ENCODE peak calls at places on chromosomes 13 and 19, in nine cellular contexts. K is brain microvascular endothelial cell; Q is AG09319; P is GF-D8; Z is endothelial cell; M is activated naive CD4-positive, alpha-beta T cell treated with anti-CD3 and anti-CD28 coated beads, Interleukin-2, amount 50 U/mL, for 72 hours; U is activated CD4-positive, alpha-beta T cell treated with anti-CD3 and anti-CD28 coated beads, Interleukin-2, amount 50 U/mL, for 24 hours; Y is stimulated activated CD4-positive, alpha-beta T cell treated with anti-CD3 and anti-CD28 coated beads, Interleukin-1b, Interleukin-23, amount 100 ng/mL, for 1 hour; L is Ammon's horn. A is an unnamed sample.

GRCh38 chr13:92317066-92317465 is 909.5 kb upstream of the GPC6 start:
- DNase-seq in L (no peak), P (no peak), M (no peak), U (no peak), Q (no peak), Y (no peak), K (peak), Z (no peak), A (no peak)

GRCh38 chr13:23541221-23541620 is 29.0 kb upstream of the TNFRSF19 start:
- DNase-seq in K (no peak), U (no peak), P (no peak), Y (no peak), Z (no peak), M (no peak), Q (no peak), L (no peak), A (no peak)

GRCh38 chr19:6005321-6006069 is 27.6 kb upstream of the RANBP3 start:
- DNase-seq in M (no peak), Q (no peak), Y (no peak), L (no peak), U (no peak), K (no peak), Z (no peak), P (no peak), A (no peak)

GRCh38 chr19:38277549-38277948 is 13.2 kb downstream of the SPINT2 start:
- DNase-seq in Y (no peak), M (no peak), Q (peak), P (no peak), Z (no peak), L (no peak), U (no peak), K (no peak), A (no peak)

GRCh38 chr19:3978145-3978544 is 7.1 kb downstream of the EEF2 start:
- DNase-seq in Q (no peak), P (no peak), K (no peak), Y (no peak), U (no peak), M (no peak), Z (no peak), L (no peak), A (no peak)

GRCh38 chr13:79534596-79534995 is 53.6 kb downstream of the NDFIP2 start:
- DNase-seq in K (no peak), L (no peak), Q (no peak), Y (no peak), U (no peak), P (no peak), M (no peak), Z (no peak), A (no peak)

GRCh38 chr19:14954071-14954655 is 12.9 kb downstream of the OR7C2 start:
- DNase-seq in K (no peak), Q (no peak), Y (no peak), M (no peak), U (no peak), Z (no peak), P (no peak), L (no peak), A (no peak)

GRCh38 chr13:97125051-97125809 is 96.9 kb upstream of the MBNL2 start:
- DNase-seq in K (peak), L (peak), Y (no peak), Z (no peak), P (no peak), U (no peak), M (no peak), Q (peak), A (no peak)

GRCh38 chr19:29841559-29842367 is 30.0 kb downstream of the CCNE1 start:
- DNase-seq in M (no peak), L (peak), Y (no peak), K (peak), Z (no peak), Q (no peak), P (no peak), U (no peak), A (peak)

GRCh38 chr13:94674609-94675348 is 37.6 kb downstream of the SOX21 start:
- DNase-seq in Y (peak), L (peak), Q (peak), K (peak), Z (peak), M (no peak), U (peak), P (no peak), A (peak)

GRCh38 chr19:31499826-31500539 is 150.7 kb upstream of the TSHZ3 start:
- DNase-seq in U (no peak), P (no peak), Q (no peak), Y (no peak), M (no peak), K (no peak), Z (no peak), L (no peak), A (no peak)

GRCh38 chr19:47228168-47228936 is 2.6 kb downstream of the BBC3 start:
- DNase-seq in K (no peak), M (peak), P (no peak), U (no peak), Q (no peak), Y (no peak), Z (no peak), L (no peak), A (peak)

GRCh38 chr13:84524586-84524985 is 642.3 kb upstream of the SLITRK1 start:
- DNase-seq in K (no peak), U (no peak), M (no peak), Q (no peak), L (no peak), Z (no peak), P (no peak), Y (no peak), A (no peak)

GRCh38 chr13:72180253-72180952 is 313.4 kb upstream of the DACH1 start:
- DNase-seq in P (no peak), U (no peak), M (no peak), Q (no peak), K (peak), L (no peak), Y (no peak), Z (no peak), A (no peak)

GRCh38 chr13:76000131-76000530 is 364.0 kb downstream of the LMO7 start:
- DNase-seq in Q (no peak), Y (no peak), K (no peak), Z (no peak), L (no peak), M (no peak), U (no peak), P (peak), A (no peak)

GRCh38 chr13:87122551-87122950 is 548.6 kb upstream of the SLITRK5 start:
- DNase-seq in Y (no peak), M (no peak), P (no peak), K (peak), Z (no peak), L (no peak), Q (no peak), U (no peak), A (peak)

GRCh38 chr13:93948523-93948922 is 531.0 kb downstream of the DCT start:
- DNase-seq in K (no peak), Y (no peak), M (no peak), Q (no peak), P (no peak), Z (no peak), U (no peak), L (no peak), A (no peak)

GRCh38 chr13:113078895-113079720 is 26.5 kb upstream of the F7 start:
- DNase-seq in Q (no peak), K (no peak), M (no peak), Z (no peak), P (no peak), U (no peak), L (peak), Y (no peak), A (no peak)